ENCODE peak calls at places on chromosome 18, in six cellular contexts. M is H1, F is IMR-90, I is mesendoderm, Q is neuronal stem cell, T is mesenchymal stem cell. O is an unnamed sample.

GRCh38 chr18:1361931-1362330 is 457.3 kb downstream of the ADCYAP1 start:
- DNase-seq in F (no peak), Q (no peak), I (no peak), T (no peak), M (no peak), O (no peak)

GRCh38 chr18:6441201-6441600 is 26.5 kb upstream of the L3MBTL4 start:
- DNase-seq in T (no peak), I (no peak), Q (no peak), M (no peak), F (no peak), O (no peak)

GRCh38 chr18:26133652-26134051 is at the start of gene PSMA8:
- DNase-seq in T (no peak), M (peak; percentile 23), F (no peak), Q (no peak), I (peak; percentile 60), O (peak; percentile 65)

GRCh38 chr18:42190643-42191042 is 235.6 kb downstream of the PIK3C3 start:
- DNase-seq in T (no peak), M (no peak), F (no peak), Q (no peak), I (no peak), O (no peak)

GRCh38 chr18:62460851-62461300 is 61.9 kb upstream of the ZCCHC2 start:
- DNase-seq in I (no peak), T (peak; percentile 61), F (no peak), Q (no peak), M (no peak), O (no peak)

GRCh38 chr18:2948038-2948437 is 64.9 kb downstream of the LPIN2 start:
- DNase-seq in T (peak; percentile 56), F (peak; percentile 58), M (no peak), Q (no peak), I (peak; percentile 69), O (no peak)

GRCh38 chr18:12516049-12516677 is 108.4 kb downstream of the PRELID3A start:
- DNase-seq in M (no peak), I (no peak), F (peak; percentile 21), T (peak; percentile 23), Q (no peak), O (no peak)

GRCh38 chr18:74897971-74898657 is 300.4 kb downstream of the ZNF407 start:
- DNase-seq in I (no peak), M (no peak), Q (no peak), F (peak; percentile 85), T (peak; percentile 40), O (no peak)

GRCh38 chr18:48544661-48545415 is 6.0 kb downstream of the CTIF start:
- DNase-seq in M (no peak), I (peak; percentile 48), T (no peak), F (no peak), Q (no peak), O (no peak)

GRCh38 chr18:433960-434359 is 66.5 kb downstream of the COLEC12 start:
- DNase-seq in Q (no peak), F (peak; percentile 55), I (no peak), T (no peak), M (no peak), O (no peak)

GRCh38 chr18:7870855-7871254 is 303.7 kb downstream of the PTPRM start:
- DNase-seq in Q (no peak), F (peak; percentile 14), I (no peak), T (peak; percentile 46), M (no peak), O (no peak)

GRCh38 chr18:62372156-62372555 is 47.0 kb downstream of the TNFRSF11A start:
- DNase-seq in F (no peak), T (no peak), M (no peak), Q (no peak), I (no peak), O (no peak)

GRCh38 chr18:45664824-45665763 is 49.8 kb downstream of the SLC14A2 start:
- DNase-seq in F (peak; percentile 68), I (peak; percentile 77), M (peak; percentile 27), T (peak; percentile 69), Q (peak; percentile 74), O (peak; percentile 62)

GRCh38 chr18:8771930-8772329 is 66.6 kb downstream of the MTCL1 start:
- DNase-seq in T (no peak), Q (no peak), F (no peak), M (no peak), I (no peak), O (no peak)

GRCh38 chr18:68841301-68841700 is 43.4 kb downstream of the CCDC102B start:
- DNase-seq in T (no peak), Q (no peak), M (no peak), I (no peak), F (no peak), O (no peak)

GRCh38 chr18:37836571-37836970 is 271.0 kb upstream of the CELF4 start:
- DNase-seq in Q (no peak), F (no peak), M (no peak), T (no peak), I (no peak), O (no peak)
- H2BK15ac ChIP-seq in Q (no peak overlapping the region), F (no peak overlapping the region), M (no peak overlapping the region), T (no peak overlapping the region), I (no peak overlapping the region), O (no peak overlapping the region)

DNA sequence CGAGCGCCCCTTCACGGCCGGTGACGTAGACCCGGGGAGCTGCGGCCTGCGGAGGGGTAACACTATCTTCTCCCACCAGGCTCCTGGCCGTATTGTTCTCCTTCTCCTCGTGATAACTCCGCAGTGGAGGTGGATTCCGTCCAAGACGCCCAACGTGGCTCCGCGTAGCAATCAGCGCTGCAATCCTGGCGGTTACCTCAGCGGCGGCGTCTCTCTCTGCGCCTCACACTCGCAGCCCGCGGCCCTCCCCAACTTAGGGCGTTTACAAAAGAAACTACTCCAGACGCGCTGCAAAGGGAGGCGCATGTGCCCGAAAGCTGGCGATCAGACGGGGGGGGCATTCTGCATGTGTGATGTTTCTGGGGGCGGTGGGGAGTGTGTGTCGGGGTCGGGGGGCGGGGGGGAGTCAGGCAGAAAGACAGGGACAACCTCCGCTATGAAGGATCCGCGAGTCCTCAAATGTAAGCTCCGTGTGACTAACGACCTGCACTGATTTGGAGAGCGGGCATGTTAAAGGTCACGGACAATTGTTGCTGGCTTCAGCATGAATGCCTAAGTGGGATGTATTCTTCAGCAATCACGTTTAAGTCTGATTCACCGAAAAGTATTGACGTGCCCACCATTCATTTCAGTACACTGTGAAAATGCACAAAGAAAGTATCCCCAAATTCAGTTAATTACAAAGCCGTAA is 1.3 kb upstream of the ZNF516 start:
- DNase-seq in T (peak; percentile 79), M (no peak), I (peak; percentile 79), Q (peak; percentile 70), F (peak; percentile 74), O (peak; percentile 76)
- H2BK15ac ChIP-seq in T (no peak overlapping the region), M (no peak overlapping the region), I (no peak overlapping the region), Q (no peak overlapping the region), F (peak overlapping the region; percentile 16), O (no peak overlapping the region)

GRCh38 chr18:57930476-57930875 is 113.5 kb upstream of the NEDD4L start:
- DNase-seq in I (no peak), Q (no peak), F (no peak), M (no peak), T (no peak), O (no peak)

GRCh38 chr18:57931038-57931437 is 113.0 kb upstream of the NEDD4L start:
- DNase-seq in T (no peak), I (no peak), M (no peak), F (no peak), Q (no peak), O (no peak)

GRCh38 chr18:57927511-57927910 is 116.5 kb upstream of the NEDD4L start:
- DNase-seq in M (no peak), I (no peak), F (no peak), Q (no peak), T (no peak), O (no peak)

GRCh38 chr18:57928466-57928865 is 115.6 kb upstream of the NEDD4L start:
- DNase-seq in T (no peak), F (no peak), M (no peak), I (no peak), Q (no peak), O (no peak)

DNA sequence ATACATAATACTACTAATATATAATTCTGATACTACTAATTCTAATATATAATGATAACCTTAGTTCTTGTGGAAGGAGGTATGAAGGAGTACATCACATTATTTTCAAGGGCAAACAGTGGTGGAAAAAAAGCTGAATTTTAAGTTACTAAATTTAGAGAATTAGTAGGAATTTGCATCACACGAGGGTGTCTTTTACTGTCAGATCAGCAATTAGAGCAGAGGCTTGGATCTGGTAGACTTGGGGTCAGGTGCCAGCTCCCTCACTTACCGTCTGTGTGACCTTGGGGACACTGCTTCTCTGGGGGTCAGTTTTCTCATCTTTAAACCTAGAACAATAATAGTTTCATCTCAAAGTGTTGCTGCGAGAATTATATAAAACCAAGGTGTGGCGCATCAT is 114.1 kb upstream of the NEDD4L start:
- DNase-seq in I (no peak), F (no peak), M (no peak), Q (no peak), T (no peak), O (no peak)
- H2BK15ac ChIP-seq in I (no peak overlapping the region), F (no peak overlapping the region), M (no peak overlapping the region), Q (no peak overlapping the region), T (no peak overlapping the region), O (no peak overlapping the region)

DNA sequence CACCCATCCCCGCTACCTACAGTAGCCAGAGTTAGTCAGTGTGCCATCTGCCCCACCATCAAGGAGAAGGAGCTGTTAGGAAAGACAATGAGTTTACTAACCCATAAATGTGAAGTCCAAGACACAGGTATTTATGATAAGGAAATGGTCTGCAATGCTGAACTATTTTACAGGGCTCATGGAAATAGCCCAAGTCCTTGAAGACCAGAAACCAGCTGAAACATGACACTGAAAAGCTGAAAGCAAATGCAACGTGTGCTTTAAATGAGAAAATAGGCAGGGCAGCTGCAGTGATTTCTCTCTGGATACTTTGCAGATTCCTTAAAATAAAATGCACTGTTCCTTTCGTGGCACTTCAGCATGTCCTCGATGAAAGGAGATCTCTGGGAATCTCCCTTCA is 256.4 kb upstream of the TCF4 start:
- DNase-seq in F (peak; percentile 37), I (no peak), Q (no peak), M (no peak), T (no peak), O (no peak)
- H2BK15ac ChIP-seq in F (no peak overlapping the region), I (no peak overlapping the region), Q (no peak overlapping the region), M (no peak overlapping the region), T (no peak overlapping the region), O (no peak overlapping the region)

GRCh38 chr18:35604369-35604768 is 22.8 kb downstream of the GALNT1 start:
- DNase-seq in T (no peak), M (no peak), Q (no peak), I (no peak), F (no peak), O (no peak)
- H2BK15ac ChIP-seq in T (no peak overlapping the region), M (no peak overlapping the region), Q (no peak overlapping the region), I (no peak overlapping the region), F (no peak overlapping the region), O (no peak overlapping the region)